ENCODE peak calls at places on chromosomes 5 and 9, in six cellular contexts. One of them, this sample, is unnamed.

GRCh38 chr9:80874276-80874675 is 815.1 kb downstream of the TLE1 start:
- DNase-seq in CD4-positive, CD25-positive, alpha-beta regulatory T cell: no peak
- DNase-seq in PC-9: no peak
- DNase-seq in heart right ventricle: no peak
- DNase-seq in CD4-positive, alpha-beta T cell: no peak
- DNase-seq in foreskin keratinocyte: peak
- DNase-seq in this sample: peak

GRCh38 chr9:95504053-95504963 is 12.5 kb downstream of the PTCH1 start:
- DNase-seq in CD4-positive, CD25-positive, alpha-beta regulatory T cell: no peak
- DNase-seq in PC-9: peak
- DNase-seq in heart right ventricle: no peak
- DNase-seq in CD4-positive, alpha-beta T cell: no peak
- DNase-seq in foreskin keratinocyte: no peak
- DNase-seq in this sample: no peak

GRCh38 chr9:80320480-80320879 is 748.7 kb downstream of the TLE4 start:
- DNase-seq in CD4-positive, CD25-positive, alpha-beta regulatory T cell: no peak
- DNase-seq in PC-9: no peak
- DNase-seq in heart right ventricle: no peak
- DNase-seq in CD4-positive, alpha-beta T cell: no peak
- DNase-seq in foreskin keratinocyte: no peak
- DNase-seq in this sample: no peak

GRCh38 chr9:14119694-14120514 is 194.0 kb downstream of the NFIB start:
- DNase-seq in CD4-positive, CD25-positive, alpha-beta regulatory T cell: no peak
- DNase-seq in PC-9: no peak
- DNase-seq in heart right ventricle: no peak
- DNase-seq in CD4-positive, alpha-beta T cell: no peak
- DNase-seq in foreskin keratinocyte: peak
- DNase-seq in this sample: peak

GRCh38 chr5:132070460-132071337 is 2.9 kb upstream of the CSF2 start:
- DNase-seq in CD4-positive, CD25-positive, alpha-beta regulatory T cell: no peak
- DNase-seq in PC-9: no peak
- DNase-seq in heart right ventricle: no peak
- DNase-seq in CD4-positive, alpha-beta T cell: no peak
- DNase-seq in foreskin keratinocyte: no peak
- DNase-seq in this sample: no peak

GRCh38 chr9:24413651-24414050 is 132.0 kb downstream of the IZUMO3 start:
- DNase-seq in CD4-positive, CD25-positive, alpha-beta regulatory T cell: no peak
- DNase-seq in PC-9: no peak
- DNase-seq in heart right ventricle: no peak
- DNase-seq in CD4-positive, alpha-beta T cell: no peak
- DNase-seq in foreskin keratinocyte: peak
- DNase-seq in this sample: no peak

GRCh38 chr9:11141357-11141756 is 528.6 kb upstream of the PTPRD start:
- DNase-seq in CD4-positive, CD25-positive, alpha-beta regulatory T cell: no peak
- DNase-seq in PC-9: no peak
- DNase-seq in heart right ventricle: no peak
- DNase-seq in CD4-positive, alpha-beta T cell: no peak
- DNase-seq in foreskin keratinocyte: no peak
- DNase-seq in this sample: no peak

GRCh38 chr9:94922098-94922607 is 195.7 kb downstream of the AOPEP start:
- DNase-seq in CD4-positive, CD25-positive, alpha-beta regulatory T cell: no peak
- DNase-seq in PC-9: peak
- DNase-seq in heart right ventricle: no peak
- DNase-seq in CD4-positive, alpha-beta T cell: no peak
- DNase-seq in foreskin keratinocyte: no peak
- DNase-seq in this sample: no peak

GRCh38 chr9:87140605-87141109 is 193.4 kb upstream of the GAS1 start:
- DNase-seq in CD4-positive, CD25-positive, alpha-beta regulatory T cell: no peak
- DNase-seq in PC-9: no peak
- DNase-seq in heart right ventricle: no peak
- DNase-seq in CD4-positive, alpha-beta T cell: no peak
- DNase-seq in foreskin keratinocyte: no peak
- DNase-seq in this sample: no peak

GRCh38 chr5:124411089-124411488 is 335.4 kb downstream of the ZNF608 start:
- DNase-seq in CD4-positive, CD25-positive, alpha-beta regulatory T cell: no peak
- DNase-seq in PC-9: no peak
- DNase-seq in heart right ventricle: no peak
- DNase-seq in CD4-positive, alpha-beta T cell: no peak
- DNase-seq in foreskin keratinocyte: no peak
- DNase-seq in this sample: no peak

GRCh38 chr9:23556459-23556858 is 269.6 kb downstream of the ELAVL2 start:
- DNase-seq in CD4-positive, CD25-positive, alpha-beta regulatory T cell: no peak
- DNase-seq in PC-9: peak
- DNase-seq in heart right ventricle: no peak
- DNase-seq in CD4-positive, alpha-beta T cell: no peak
- DNase-seq in foreskin keratinocyte: no peak
- DNase-seq in this sample: no peak

GRCh38 chr9:33455952-33456351 is 8.6 kb upstream of the AQP3 start:
- DNase-seq in CD4-positive, CD25-positive, alpha-beta regulatory T cell: no peak
- DNase-seq in PC-9: no peak
- DNase-seq in heart right ventricle: no peak
- DNase-seq in CD4-positive, alpha-beta T cell: no peak
- DNase-seq in foreskin keratinocyte: no peak
- DNase-seq in this sample: no peak

GRCh38 chr9:86795861-86796497 is 151.3 kb downstream of the GAS1 start:
- DNase-seq in CD4-positive, CD25-positive, alpha-beta regulatory T cell: no peak
- DNase-seq in PC-9: no peak
- DNase-seq in heart right ventricle: peak
- DNase-seq in CD4-positive, alpha-beta T cell: no peak
- DNase-seq in foreskin keratinocyte: no peak
- DNase-seq in this sample: no peak

GRCh38 chr5:33981408-33982171 is 2.9 kb downstream of the SLC45A2 start:
- DNase-seq in CD4-positive, CD25-positive, alpha-beta regulatory T cell: no peak
- DNase-seq in PC-9: peak
- DNase-seq in heart right ventricle: no peak
- DNase-seq in CD4-positive, alpha-beta T cell: no peak
- DNase-seq in foreskin keratinocyte: no peak
- DNase-seq in this sample: no peak

GRCh38 chr5:15933481-15934207 is 245.9 kb downstream of the MARCHF11 start:
- DNase-seq in CD4-positive, CD25-positive, alpha-beta regulatory T cell: no peak
- DNase-seq in PC-9: no peak
- DNase-seq in heart right ventricle: no peak
- DNase-seq in CD4-positive, alpha-beta T cell: no peak
- DNase-seq in foreskin keratinocyte: no peak
- DNase-seq in this sample: no peak

GRCh38 chr5:178130576-178131445 is at the start of gene RMND5B:
- DNase-seq in CD4-positive, CD25-positive, alpha-beta regulatory T cell: peak
- DNase-seq in PC-9: peak
- DNase-seq in heart right ventricle: peak
- DNase-seq in CD4-positive, alpha-beta T cell: peak
- DNase-seq in foreskin keratinocyte: peak
- DNase-seq in this sample: no peak

GRCh38 chr5:111772456-111772855 is 15.5 kb upstream of the NREP start:
- DNase-seq in CD4-positive, CD25-positive, alpha-beta regulatory T cell: no peak
- DNase-seq in PC-9: no peak
- DNase-seq in heart right ventricle: no peak
- DNase-seq in CD4-positive, alpha-beta T cell: no peak
- DNase-seq in foreskin keratinocyte: no peak
- DNase-seq in this sample: no peak

GRCh38 chr5:146342519-146342881 is 3.9 kb downstream of the POU4F3 start:
- DNase-seq in CD4-positive, CD25-positive, alpha-beta regulatory T cell: no peak
- DNase-seq in PC-9: no peak
- DNase-seq in heart right ventricle: no peak
- DNase-seq in CD4-positive, alpha-beta T cell: no peak
- DNase-seq in foreskin keratinocyte: no peak
- DNase-seq in this sample: no peak

GRCh38 chr5:7676455-7676854 is 174.5 kb downstream of the CFAP90 start:
- DNase-seq in CD4-positive, CD25-positive, alpha-beta regulatory T cell: no peak
- DNase-seq in PC-9: no peak
- DNase-seq in heart right ventricle: no peak
- DNase-seq in CD4-positive, alpha-beta T cell: no peak
- DNase-seq in foreskin keratinocyte: no peak
- DNase-seq in this sample: no peak

GRCh38 chr9:86168256-86168655 is 68.9 kb upstream of the GOLM1 start:
- DNase-seq in CD4-positive, CD25-positive, alpha-beta regulatory T cell: no peak
- DNase-seq in PC-9: no peak
- DNase-seq in heart right ventricle: no peak
- DNase-seq in CD4-positive, alpha-beta T cell: no peak
- DNase-seq in foreskin keratinocyte: no peak
- DNase-seq in this sample: no peak

GRCh38 chr5:172798422-172799215 is 27.6 kb upstream of the DUSP1 start:
- DNase-seq in CD4-positive, CD25-positive, alpha-beta regulatory T cell: no peak
- DNase-seq in PC-9: peak
- DNase-seq in heart right ventricle: no peak
- DNase-seq in CD4-positive, alpha-beta T cell: no peak
- DNase-seq in foreskin keratinocyte: peak
- DNase-seq in this sample: peak

GRCh38 chr9:21958833-21959232 is 35.4 kb downstream of the CDKN2A start:
- DNase-seq in CD4-positive, CD25-positive, alpha-beta regulatory T cell: no peak
- DNase-seq in PC-9: no peak
- DNase-seq in heart right ventricle: no peak
- DNase-seq in CD4-positive, alpha-beta T cell: no peak
- DNase-seq in foreskin keratinocyte: no peak
- DNase-seq in this sample: no peak

GRCh38 chr5:1878050-1878849 is 4.5 kb downstream of the IRX4 start:
- DNase-seq in CD4-positive, CD25-positive, alpha-beta regulatory T cell: no peak
- DNase-seq in PC-9: no peak
- DNase-seq in heart right ventricle: no peak
- DNase-seq in CD4-positive, alpha-beta T cell: no peak
- DNase-seq in foreskin keratinocyte: no peak
- DNase-seq in this sample: no peak

GRCh38 chr9:16869140-16869903 is 1.1 kb downstream of the BNC2 start:
- DNase-seq in CD4-positive, CD25-positive, alpha-beta regulatory T cell: no peak
- DNase-seq in PC-9: no peak
- DNase-seq in heart right ventricle: no peak
- DNase-seq in CD4-positive, alpha-beta T cell: no peak
- DNase-seq in foreskin keratinocyte: no peak
- DNase-seq in this sample: no peak

GRCh38 chr5:53438486-53439472 is 41.6 kb upstream of the FST start:
- DNase-seq in CD4-positive, CD25-positive, alpha-beta regulatory T cell: no peak
- DNase-seq in PC-9: no peak
- DNase-seq in heart right ventricle: no peak
- DNase-seq in CD4-positive, alpha-beta T cell: no peak
- DNase-seq in foreskin keratinocyte: no peak
- DNase-seq in this sample: no peak

GRCh38 chr5:135715267-135716050 is 119.0 kb upstream of the SLC25A48 start:
- DNase-seq in CD4-positive, CD25-positive, alpha-beta regulatory T cell: no peak
- DNase-seq in PC-9: no peak
- DNase-seq in heart right ventricle: no peak
- DNase-seq in CD4-positive, alpha-beta T cell: no peak
- DNase-seq in foreskin keratinocyte: no peak
- DNase-seq in this sample: no peak

GRCh38 chr5:55597014-55597981 is 62.5 kb upstream of the PLPP1 start:
- DNase-seq in CD4-positive, CD25-positive, alpha-beta regulatory T cell: no peak
- DNase-seq in PC-9: no peak
- DNase-seq in heart right ventricle: peak
- DNase-seq in CD4-positive, alpha-beta T cell: no peak
- DNase-seq in foreskin keratinocyte: peak
- DNase-seq in this sample: peak

GRCh38 chr5:148939676-148940075 is 113.3 kb downstream of the ADRB2 start:
- DNase-seq in CD4-positive, CD25-positive, alpha-beta regulatory T cell: no peak
- DNase-seq in PC-9: peak
- DNase-seq in heart right ventricle: no peak
- DNase-seq in CD4-positive, alpha-beta T cell: no peak
- DNase-seq in foreskin keratinocyte: peak
- DNase-seq in this sample: no peak

DNA sequence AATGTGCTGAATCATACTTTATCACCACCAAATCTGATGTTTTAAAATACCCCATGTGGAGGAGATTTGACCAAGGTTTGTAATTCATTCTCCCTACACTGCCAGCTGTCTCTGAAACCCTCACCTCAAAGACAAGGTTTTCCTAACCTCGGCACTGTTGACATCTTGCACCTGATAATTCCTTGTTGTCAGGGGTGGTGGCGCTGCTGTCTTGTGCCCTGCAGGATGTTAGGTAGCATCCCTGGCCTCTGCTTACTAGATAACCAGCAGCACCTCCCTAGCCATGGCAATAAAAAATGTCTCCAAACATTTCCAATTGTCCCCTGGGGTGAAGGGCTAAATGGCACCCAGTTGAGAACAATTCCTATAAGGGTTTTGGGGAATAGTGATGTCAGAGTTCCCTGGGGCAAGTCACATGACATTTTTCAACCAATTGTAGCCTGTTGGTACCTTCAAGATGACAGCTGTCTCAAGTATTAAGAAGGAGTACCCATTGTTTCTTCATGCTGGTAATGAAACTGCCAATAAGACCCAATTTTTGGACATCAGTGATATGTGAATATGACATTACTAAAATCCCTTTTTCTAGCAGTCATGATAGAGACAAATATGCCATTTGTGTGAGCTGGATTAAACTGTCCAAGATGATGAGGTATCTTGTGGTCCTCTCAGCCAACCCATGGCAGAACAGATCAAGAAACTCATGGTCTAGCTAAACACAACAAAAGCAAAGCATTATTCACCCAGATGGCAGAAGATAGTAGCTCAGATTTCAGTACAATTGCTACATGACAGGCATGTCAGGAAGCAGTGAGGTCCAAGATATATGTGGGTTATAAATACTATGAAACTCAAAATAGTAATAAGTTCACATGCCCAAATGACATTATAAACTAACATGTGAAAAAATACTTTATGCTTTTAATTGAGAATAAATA is 160.7 kb upstream of the PLCXD3 start:
- DNase-seq in CD4-positive, CD25-positive, alpha-beta regulatory T cell: no peak
- DNase-seq in PC-9: no peak
- DNase-seq in heart right ventricle: no peak
- DNase-seq in CD4-positive, alpha-beta T cell: no peak
- DNase-seq in foreskin keratinocyte: no peak
- DNase-seq in this sample: no peak
- H3K27ac ChIP-seq in CD4-positive, CD25-positive, alpha-beta regulatory T cell: no peak
- H3K27ac ChIP-seq in PC-9: no peak
- H3K27ac ChIP-seq in heart right ventricle: no peak
- H3K27ac ChIP-seq in CD4-positive, alpha-beta T cell: no peak
- H3K27ac ChIP-seq in foreskin keratinocyte: no peak
- H3K27ac ChIP-seq in this sample: no peak

GRCh38 chr9:110641350-110641749 is 27.2 kb upstream of the MUSK start:
- DNase-seq in CD4-positive, CD25-positive, alpha-beta regulatory T cell: no peak
- DNase-seq in PC-9: no peak
- DNase-seq in heart right ventricle: no peak
- DNase-seq in CD4-positive, alpha-beta T cell: no peak
- DNase-seq in foreskin keratinocyte: no peak
- DNase-seq in this sample: no peak
- H3K27ac ChIP-seq in CD4-positive, CD25-positive, alpha-beta regulatory T cell: no peak
- H3K27ac ChIP-seq in PC-9: no peak
- H3K27ac ChIP-seq in heart right ventricle: no peak
- H3K27ac ChIP-seq in CD4-positive, alpha-beta T cell: no peak
- H3K27ac ChIP-seq in foreskin keratinocyte: no peak
- H3K27ac ChIP-seq in this sample: no peak

GRCh38 chr9:100082786-100083185 is 16.0 kb downstream of the ERP44 start:
- DNase-seq in CD4-positive, CD25-positive, alpha-beta regulatory T cell: no peak
- DNase-seq in PC-9: no peak
- DNase-seq in heart right ventricle: no peak
- DNase-seq in CD4-positive, alpha-beta T cell: no peak
- DNase-seq in foreskin keratinocyte: no peak
- DNase-seq in this sample: no peak
- H3K27ac ChIP-seq in CD4-positive, CD25-positive, alpha-beta regulatory T cell: no peak
- H3K27ac ChIP-seq in PC-9: no peak
- H3K27ac ChIP-seq in heart right ventricle: no peak
- H3K27ac ChIP-seq in CD4-positive, alpha-beta T cell: no peak
- H3K27ac ChIP-seq in foreskin keratinocyte: no peak
- H3K27ac ChIP-seq in this sample: no peak

DNA sequence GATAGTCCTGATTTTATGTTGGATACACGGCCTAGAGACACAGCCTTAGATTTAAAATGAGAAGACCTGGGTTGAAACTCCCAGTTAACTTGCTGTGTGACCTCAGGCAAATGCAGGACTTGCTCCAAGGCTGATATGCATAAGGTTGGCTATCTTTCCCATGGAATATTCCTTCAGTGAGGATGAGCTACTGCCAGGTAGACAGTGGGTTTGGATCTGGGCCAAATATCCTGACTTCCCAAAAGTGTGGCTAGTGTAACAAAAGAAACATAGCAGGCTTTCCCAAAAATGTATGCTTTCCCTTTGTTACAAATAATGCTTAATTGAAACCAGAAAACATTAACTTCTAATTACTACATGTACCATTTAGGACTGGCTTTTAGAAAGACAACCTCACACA is 697 bp upstream of the XPA start:
- DNase-seq in CD4-positive, CD25-positive, alpha-beta regulatory T cell: no peak
- DNase-seq in PC-9: no peak
- DNase-seq in heart right ventricle: no peak
- DNase-seq in CD4-positive, alpha-beta T cell: no peak
- DNase-seq in foreskin keratinocyte: no peak
- DNase-seq in this sample: no peak
- H3K27ac ChIP-seq in CD4-positive, CD25-positive, alpha-beta regulatory T cell: peak
- H3K27ac ChIP-seq in PC-9: peak
- H3K27ac ChIP-seq in heart right ventricle: peak
- H3K27ac ChIP-seq in CD4-positive, alpha-beta T cell: peak
- H3K27ac ChIP-seq in foreskin keratinocyte: no peak
- H3K27ac ChIP-seq in this sample: peak

This sample was measured in epithelial cell of prostate.